ENCODE peak calls at places on chromosomes 12 and 14, in four cellular contexts. D is body of pancreas, B is HFF-Myc, U is left lung. W is an unnamed sample.

GRCh38 chr12:2813573-2814185 is 1.2 kb downstream of the ITFG2 start:
- DNase-seq in D (peak; percentile 38), B (no peak), U (no peak), W (no peak)

GRCh38 chr12:2092890-2093289 is 40.1 kb downstream of the CACNA1C start:
- DNase-seq in D (no peak), B (no peak), U (no peak), W (peak; percentile 89)

GRCh38 chr14:77961853-77962580 is 162.1 kb downstream of the ADCK1 start:
- DNase-seq in D (no peak), B (no peak), U (no peak), W (no peak)

GRCh38 chr12:107884769-107885694 is 110.5 kb downstream of the ASCL4 start:
- DNase-seq in D (peak; percentile 46), B (peak; percentile 14), U (no peak), W (no peak)

GRCh38 chr14:56133547-56133946 is 15.3 kb downstream of the PELI2 start:
- DNase-seq in D (peak; percentile 56), B (no peak), U (no peak), W (no peak)

GRCh38 chr14:96086032-96086431 is 46.9 kb downstream of the C14orf132 start:
- DNase-seq in D (no peak), B (peak; percentile 52), U (no peak), W (no peak)

GRCh38 chr12:12081836-12082497 is 11.2 kb downstream of the BCL2L14 start:
- DNase-seq in D (no peak), B (no peak), U (no peak), W (no peak)

GRCh38 chr14:73323889-73324535 is 86.7 kb downstream of the PAPLN start:
- DNase-seq in D (no peak), B (no peak), U (no peak), W (no peak)

GRCh38 chr14:103532216-103533136 is 3.5 kb downstream of the TRMT61A start:
- DNase-seq in D (no peak), B (no peak), U (no peak), W (no peak)

GRCh38 chr12:47212701-47213039 is 132.9 kb upstream of the AMIGO2 start:
- DNase-seq in D (no peak), B (no peak), U (no peak), W (no peak)

GRCh38 chr14:91839754-91840153 is 27.6 kb downstream of the TC2N start:
- DNase-seq in D (no peak), B (no peak), U (no peak), W (no peak)

GRCh38 chr12:122847921-122848421 is 12.7 kb downstream of the HIP1R start:
- DNase-seq in D (no peak), B (no peak), U (no peak), W (no peak)

GRCh38 chr12:11879306-11879705 is 191.4 kb upstream of the BCL2L14 start:
- DNase-seq in D (no peak), B (no peak), U (no peak), W (no peak)

GRCh38 chr12:114916124-114916523 is 232.1 kb upstream of the TBX3 start:
- DNase-seq in D (no peak), B (peak; percentile 96), U (no peak), W (no peak)

GRCh38 chr12:18153826-18154225 is 63.8 kb upstream of the RERGL start:
- DNase-seq in D (no peak), B (no peak), U (no peak), W (no peak)

GRCh38 chr14:74572829-74573360 is 39.1 kb downstream of the LTBP2 start:
- DNase-seq in D (no peak), B (no peak), U (no peak), W (no peak)

GRCh38 chr14:75429562-75429961 is 1.7 kb downstream of the JDP2 start:
- DNase-seq in D (no peak), B (no peak), U (no peak), W (no peak)

GRCh38 chr12:39199371-39199770 is 243.5 kb downstream of the KIF21A start:
- DNase-seq in D (no peak), B (no peak), U (no peak), W (no peak)

GRCh38 chr14:73428354-73428824 is 30.0 kb downstream of the NUMB start:
- DNase-seq in D (peak; percentile 52), B (no peak), U (no peak), W (no peak)

GRCh38 chr12:106247731-106248176 is at the start of gene CKAP4:
- DNase-seq in D (peak; percentile 80), B (no peak), U (peak; percentile 96), W (no peak)

GRCh38 chr14:59688224-59689170 is 111.9 kb upstream of the CCDC175 start:
- DNase-seq in D (no peak), B (peak; percentile 32), U (no peak), W (no peak)

GRCh38 chr14:91373591-91374245 is 43.9 kb downstream of the CCDC88C start:
- DNase-seq in D (no peak), B (no peak), U (no peak), W (no peak)

GRCh38 chr12:8461426-8461825 is 5.7 kb downstream of the CLEC6A start:
- DNase-seq in D (no peak), B (no peak), U (no peak), W (no peak)

GRCh38 chr14:95313246-95313645 is 6.5 kb downstream of the CLMN start:
- DNase-seq in D (no peak), B (no peak), U (no peak), W (no peak)

GRCh38 chr12:122840580-122841513 is 5.6 kb downstream of the HIP1R start:
- DNase-seq in D (no peak), B (no peak), U (no peak), W (peak; percentile 33)

GRCh38 chr12:13318231-13319015 is 121.9 kb downstream of the EMP1 start:
- DNase-seq in D (no peak), B (no peak), U (no peak), W (no peak)

DNA sequence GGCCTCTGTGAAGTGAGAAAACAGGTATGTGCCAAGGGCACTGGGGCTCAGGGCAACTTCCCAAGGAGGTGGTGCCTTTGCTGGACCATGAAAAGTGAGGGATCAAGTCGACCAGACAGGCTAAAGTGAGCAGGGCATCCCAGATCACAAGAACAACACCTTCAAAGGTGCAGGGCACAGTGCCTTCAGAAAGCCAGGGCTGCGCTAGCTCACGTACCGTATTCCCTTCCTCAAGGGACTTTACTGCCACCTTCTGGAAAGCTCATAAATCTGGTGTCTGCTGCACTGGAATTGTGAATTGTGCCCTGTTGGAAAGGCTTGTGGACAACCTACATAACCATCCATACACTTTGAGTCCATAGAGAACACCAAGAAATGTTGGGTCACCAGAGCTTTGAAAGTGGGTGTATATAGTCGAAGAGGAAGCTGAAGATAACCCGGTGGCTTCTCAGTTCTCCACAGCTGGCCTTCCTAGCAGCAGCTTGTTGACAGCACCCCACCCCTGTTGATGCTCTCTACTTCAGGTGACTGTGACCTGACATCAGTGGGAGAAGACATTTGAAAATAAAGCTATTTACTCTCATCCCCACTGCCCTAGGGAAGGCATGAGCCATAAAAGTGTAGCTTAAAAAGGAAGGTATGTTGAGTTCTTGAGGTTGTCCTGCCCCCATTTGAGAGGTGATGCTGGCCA is 24.5 kb downstream of the FIGNL2 start:
- DNase-seq in D (peak; percentile 59), B (peak; percentile 35), U (no peak), W (no peak)
- TF ChIP-seq CTCF in D (peak; percentile 73), B (peak; percentile 52), U (peak; percentile 21), W (no peak)

GRCh38 chr14:101878222-101879211 is 85.9 kb upstream of the DYNC1H1 start:
- DNase-seq in D (peak; percentile 66), B (no peak), U (no peak), W (no peak)
- H3K4me3 ChIP-seq in D (no peak overlapping the region), B (no peak overlapping the region), U (no peak overlapping the region), W (no peak overlapping the region)

GRCh38 chr12:130224613-130225012 is 62.3 kb downstream of the FZD10 start:
- DNase-seq in D (no peak), B (no peak), U (no peak), W (no peak)

GRCh38 chr12:130223767-130224244 is 61.5 kb downstream of the FZD10 start:
- DNase-seq in D (no peak), B (no peak), U (no peak), W (no peak)

GRCh38 chr12:130225347-130225746 is 63.1 kb downstream of the FZD10 start:
- DNase-seq in D (no peak), B (no peak), U (no peak), W (no peak)

GRCh38 chr12:130220361-130220760 is 58.1 kb downstream of the FZD10 start:
- DNase-seq in D (no peak), B (no peak), U (no peak), W (no peak)

DNA sequence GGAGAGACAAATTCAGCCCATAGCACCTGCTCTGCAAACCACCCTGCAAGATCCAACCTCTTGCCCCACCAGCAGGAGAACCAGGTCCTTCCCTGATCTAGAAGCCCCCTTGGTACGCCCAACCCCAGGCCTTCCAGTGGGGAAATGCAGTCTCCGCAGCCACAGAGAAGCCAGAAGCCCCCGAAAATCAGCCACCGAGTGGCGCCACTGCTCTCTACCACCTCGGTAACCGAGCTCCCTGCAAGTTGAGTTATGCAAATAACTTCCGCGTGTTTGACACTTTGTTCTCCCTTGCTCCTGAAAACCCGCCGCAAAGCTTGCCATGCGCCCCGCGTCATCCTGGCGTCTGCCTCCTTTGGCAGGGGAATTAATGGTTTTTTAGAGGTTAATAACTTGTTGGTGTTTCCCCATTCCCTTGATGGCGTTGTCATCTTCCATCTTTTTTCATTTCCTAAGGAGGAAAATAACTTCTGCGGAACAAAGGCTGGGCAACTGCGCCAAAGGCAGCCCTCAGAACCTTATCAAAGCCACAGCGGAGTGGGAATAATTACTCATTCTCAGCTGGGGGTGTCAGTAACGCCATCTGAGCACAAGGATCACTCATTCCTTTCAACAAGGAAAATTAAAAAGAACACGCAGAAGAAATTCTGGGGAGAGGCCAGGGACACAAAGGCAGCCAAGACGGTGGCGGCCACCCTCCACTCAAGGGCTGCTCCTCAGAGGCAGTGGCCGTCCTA is 60.4 kb downstream of the FZD10 start:
- DNase-seq in D (peak; percentile 40), B (no peak), U (no peak), W (no peak)
- TF ChIP-seq CTCF in D (peak; percentile 37), B (no peak), U (no peak), W (no peak)

DNA sequence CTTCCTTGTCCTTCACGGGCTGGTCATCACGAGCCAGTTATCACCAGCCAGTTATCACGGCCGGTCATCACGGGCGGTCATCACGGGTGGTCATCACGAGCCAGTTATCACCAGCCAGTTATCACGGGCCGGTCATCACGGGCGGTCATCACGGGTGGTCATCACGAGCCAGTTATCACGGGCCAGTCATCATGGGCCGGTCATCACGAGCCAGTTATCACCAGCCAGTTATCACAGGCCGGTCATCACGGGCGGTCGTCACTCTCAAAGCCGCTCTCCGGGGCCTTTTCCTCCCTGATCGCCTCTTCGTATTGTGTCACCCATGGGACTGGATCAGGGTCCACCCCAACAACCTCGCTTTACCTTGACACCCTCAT is 13.9 kb upstream of the FBRSL1 start:
- DNase-seq in D (no peak), B (no peak), U (peak; percentile 47), W (no peak)
- H3K4me3 ChIP-seq in D (no peak overlapping the region), B (no peak overlapping the region), U (no peak overlapping the region), W (no peak overlapping the region)